ENCODE peak calls at places on chromosomes 12 and 14, in nine cellular contexts. Y is foreskin fibroblast, V is HS-27A, J is HT-29, R is activated T-cell treated with anti-CD3 and anti-CD28 coated beads for 24 hours, A is iPS-NIHi11, W is head of caudate nucleus, P is putamen, H is NAMALWA. D is an unnamed sample.

GRCh38 chr12:71685961-71686657 is at the start of gene TMEM19:
- DNase-seq in Y (peak; percentile 97), V (peak; percentile 81), J (peak; percentile 91), R (peak; percentile 74), A (peak; percentile 91), W (peak; percentile 70), P (peak; percentile 93), H (peak; percentile 93), D (peak; percentile 87)

GRCh38 chr12:62603061-62603810 is 136.6 kb downstream of the MON2 start:
- DNase-seq in Y (peak; percentile 97), V (peak; percentile 76), J (peak; percentile 88), R (peak; percentile 67), A (peak; percentile 84), W (peak; percentile 67), P (peak; percentile 92), H (peak; percentile 88), D (peak; percentile 80)

GRCh38 chr12:21989819-21990412 is 48.7 kb upstream of the ABCC9 start:
- DNase-seq in Y (peak; percentile 59), V (peak; percentile 15), J (peak; percentile 48), R (no peak), A (no peak), W (no peak), P (no peak), H (peak; percentile 50), D (no peak)

GRCh38 chr12:639566-639965 is 23.7 kb downstream of the NINJ2 start:
- DNase-seq in Y (no peak), V (no peak), J (no peak), R (no peak), A (no peak), W (no peak), P (no peak), H (no peak), D (no peak)

GRCh38 chr12:1328385-1328784 is 266.0 kb downstream of the FBXL14 start:
- DNase-seq in Y (no peak), V (no peak), J (no peak), R (no peak), A (no peak), W (no peak), P (peak; percentile 20), H (no peak), D (no peak)

GRCh38 chr14:100979780-100980179 is 76.3 kb upstream of the RTL1 start:
- DNase-seq in Y (peak; percentile 74), V (no peak), J (no peak), R (no peak), A (no peak), W (no peak), P (no peak), H (no peak), D (no peak)

GRCh38 chr12:2794261-2794735 is 472 bp upstream of the FKBP4 start:
- DNase-seq in Y (no peak), V (no peak), J (no peak), R (no peak), A (peak; percentile 82), W (no peak), P (peak; percentile 73), H (no peak), D (no peak)

GRCh38 chr12:30200864-30201263 is 417.1 kb upstream of the TMTC1 start:
- DNase-seq in Y (peak; percentile 15), V (no peak), J (no peak), R (no peak), A (peak; percentile 40), W (no peak), P (no peak), H (no peak), D (peak; percentile 32)

GRCh38 chr14:75640876-75641275 is 19.8 kb downstream of the ERG28 start:
- DNase-seq in Y (no peak), V (no peak), J (no peak), R (no peak), A (no peak), W (no peak), P (no peak), H (no peak), D (no peak)

GRCh38 chr12:121520586-121521086 is 60.2 kb downstream of the KDM2B start:
- DNase-seq in Y (no peak), V (no peak), J (no peak), R (no peak), A (no peak), W (no peak), P (no peak), H (no peak), D (no peak)

GRCh38 chr12:78181544-78182162 is 351.0 kb downstream of the NAV3 start:
- DNase-seq in Y (peak; percentile 73), V (no peak), J (peak; percentile 72), R (no peak), A (no peak), W (no peak), P (no peak), H (peak; percentile 58), D (peak; percentile 39)

GRCh38 chr12:100987552-100988277 is 193.1 kb downstream of the ANO4 start:
- DNase-seq in Y (peak; percentile 66), V (no peak), J (peak; percentile 12), R (no peak), A (peak; percentile 71), W (no peak), P (peak; percentile 18), H (peak; percentile 55), D (peak; percentile 45)

GRCh38 chr14:32906672-32907071 is 32.0 kb upstream of the NPAS3 start:
- DNase-seq in Y (no peak), V (no peak), J (no peak), R (no peak), A (no peak), W (no peak), P (no peak), H (no peak), D (no peak)

GRCh38 chr14:34032720-34033119 is 81.8 kb upstream of the EGLN3 start:
- DNase-seq in Y (no peak), V (no peak), J (no peak), R (no peak), A (no peak), W (no peak), P (no peak), H (no peak), D (no peak)

GRCh38 chr14:55438066-55438683 is 2.2 kb downstream of the TBPL2 start:
- DNase-seq in Y (peak; percentile 73), V (no peak), J (peak; percentile 68), R (no peak), A (peak; percentile 50), W (no peak), P (no peak), H (peak; percentile 44), D (peak; percentile 19)

GRCh38 chr12:91422811-91423210 is 240.2 kb upstream of the DCN start:
- DNase-seq in Y (no peak), V (no peak), J (no peak), R (no peak), A (no peak), W (no peak), P (no peak), H (no peak), D (no peak)

GRCh38 chr14:49598182-49598478 is 610 bp upstream of the LRR1 start:
- DNase-seq in Y (no peak), V (no peak), J (no peak), R (no peak), A (peak; percentile 31), W (no peak), P (no peak), H (no peak), D (peak; percentile 35)

GRCh38 chr14:99321236-99321925 is 49.4 kb upstream of the BCL11B start:
- DNase-seq in Y (no peak), V (no peak), J (no peak), R (no peak), A (no peak), W (no peak), P (no peak), H (no peak), D (no peak)

GRCh38 chr14:103894034-103894722 is 34.1 kb upstream of the TDRD9 start:
- DNase-seq in Y (no peak), V (no peak), J (no peak), R (no peak), A (no peak), W (no peak), P (no peak), H (no peak), D (no peak)

GRCh38 chr12:1932264-1932777 is 13.9 kb upstream of the CACNA2D4 start:
- DNase-seq in Y (no peak), V (no peak), J (no peak), R (no peak), A (no peak), W (peak; percentile 45), P (peak; percentile 64), H (no peak), D (no peak)

D was measured in nephron progenitor cell.